ENCODE peak calls at places on chromosomes 12 and 14, in five cellular contexts. J is anterior cingulate cortex, C is AG09319, D is PC-9, Q is HT1080. V is an unnamed sample.
A peak's percentile ranks its signal among the peaks of the same experiment; 100 is the strongest.

GRCh38 chr12:117042171-117042809 is 56.9 kb downstream of the TESC start:
- DNase-seq in J (no peak), C (no peak), D (peak; percentile 27), Q (no peak), V (no peak)

GRCh38 chr12:130988261-130989175 is 34.8 kb downstream of the ADGRD1 start:
- DNase-seq in Q (no peak), C (no peak), J (no peak), D (no peak), V (no peak)

GRCh38 chr14:89571502-89571901 is 154.5 kb upstream of the FOXN3 start:
- DNase-seq in C (no peak), J (no peak), D (no peak), Q (no peak), V (no peak)

GRCh38 chr14:36194645-36195044 is 18.1 kb upstream of the PTCSC3 start:
- DNase-seq in Q (no peak), D (no peak), C (no peak), J (no peak), V (no peak)

GRCh38 chr12:13038491-13039161 is 5.6 kb upstream of the FAM234B start:
- DNase-seq in Q (peak; percentile 35), C (peak; percentile 23), D (no peak), J (no peak), V (no peak)

GRCh38 chr12:11545438-11546330 is 103.8 kb upstream of the ETV6 start:
- DNase-seq in D (no peak), J (no peak), Q (peak; percentile 39), C (no peak), V (no peak)

GRCh38 chr12:1922075-1922709 is 3.7 kb upstream of the CACNA2D4 start:
- DNase-seq in Q (peak; percentile 55), C (no peak), D (no peak), J (no peak), V (no peak)

GRCh38 chr14:91336093-91336450 is 81.5 kb downstream of the CCDC88C start:
- DNase-seq in Q (no peak), C (no peak), D (no peak), J (no peak), V (no peak)

GRCh38 chr12:124687695-124688301 is 120.4 kb upstream of the NCOR2 start:
- DNase-seq in J (peak; percentile 84), C (no peak), D (no peak), Q (no peak), V (no peak)

GRCh38 chr12:24060089-24060488 is 110.6 kb upstream of the SOX5 start:
- DNase-seq in Q (no peak), D (no peak), J (no peak), C (no peak), V (no peak)

GRCh38 chr12:91249059-91250055 is 66.7 kb upstream of the DCN start:
- DNase-seq in Q (no peak), C (no peak), J (no peak), D (no peak), V (no peak)

GRCh38 chr12:42957136-42957535 is 367.6 kb upstream of the PRICKLE1 start:
- DNase-seq in D (no peak), C (no peak), J (no peak), Q (no peak), V (no peak)

GRCh38 chr12:111430418-111431353 is 25.0 kb downstream of the SH2B3 start:
- DNase-seq in C (no peak), Q (no peak), D (no peak), J (no peak), V (no peak)

GRCh38 chr12:81401241-81401640 is 323.4 kb downstream of the ACSS3 start:
- DNase-seq in J (no peak), Q (no peak), C (no peak), D (no peak), V (no peak)

GRCh38 chr12:68406134-68406576 is 74.0 kb upstream of the MDM1 start:
- DNase-seq in D (peak; percentile 61), J (peak; percentile 37), C (peak; percentile 82), Q (peak; percentile 88), V (peak; percentile 37)

GRCh38 chr12:118958520-118958919 is 22.8 kb upstream of the SRRM4 start:
- DNase-seq in Q (no peak), D (no peak), J (no peak), C (no peak), V (no peak)

GRCh38 chr14:61564623-61565091 is 130.7 kb upstream of the HIF1A start:
- DNase-seq in C (peak; percentile 79), Q (peak; percentile 98), D (peak; percentile 88), J (no peak), V (peak; percentile 89)

GRCh38 chr12:130818381-130819247 is 20.4 kb downstream of the STX2 start:
- DNase-seq in J (no peak), D (peak; percentile 77), Q (no peak), C (no peak), V (no peak)

GRCh38 chr12:66393890-66394289 is 91.6 kb downstream of the HELB start:
- DNase-seq in D (no peak), C (no peak), Q (no peak), J (no peak), V (no peak)

GRCh38 chr12:132147423-132148367 is 3.4 kb downstream of the NOC4L start:
- DNase-seq in Q (no peak), C (no peak), J (no peak), D (no peak), V (no peak)

GRCh38 chr14:54675236-54676125 is 108.6 kb downstream of the SAMD4A start:
- DNase-seq in C (no peak), D (no peak), J (no peak), Q (no peak), V (no peak)

GRCh38 chr12:75908961-75909699 is 122.4 kb downstream of the PHLDA1 start:
- DNase-seq in D (no peak), J (no peak), Q (peak; percentile 22), C (peak; percentile 63), V (no peak)